ENCODE peak calls at places on chromosomes 7 and 10, in five cellular contexts. J is K562, Q is SK-N-SH, Z is HepG2, A is GM12878. L is an unnamed sample.

GRCh38 chr7:152735443-152736004 is 24.0 kb upstream of the ACTR3B start:
- DNase-seq in A (no peak), Q (peak), J (no peak), Z (no peak), L (peak)

GRCh38 chr7:69775231-69775771 is 177.0 kb downstream of the AUTS2 start:
- DNase-seq in J (no peak), A (no peak), Z (no peak), Q (no peak), L (no peak)

GRCh38 chr7:35849158-35849831 is 48.4 kb downstream of the SEPTIN7 start:
- DNase-seq in J (no peak), A (no peak), Z (no peak), Q (no peak), L (peak)

GRCh38 chr7:158229945-158230344 is 357.7 kb downstream of the PTPRN2 start:
- DNase-seq in A (no peak), Z (no peak), Q (no peak), J (no peak), L (no peak)

GRCh38 chr7:129779602-129780256 is 168.2 kb downstream of the NRF1 start:
- DNase-seq in J (peak), Z (peak), A (no peak), Q (peak), L (no peak)

GRCh38 chr10:103745264-103746247 is 109.8 kb downstream of the SH3PXD2A start:
- DNase-seq in Z (no peak), A (no peak), J (no peak), Q (no peak), L (no peak)

GRCh38 chr7:20064181-20064970 is 152.8 kb downstream of the MACC1 start:
- DNase-seq in Z (no peak), Q (no peak), J (no peak), A (no peak), L (no peak)

GRCh38 chr10:9010093-9010492 is 955.6 kb downstream of the GATA3 start:
- DNase-seq in J (no peak), Q (no peak), Z (no peak), A (no peak), L (no peak)

GRCh38 chr10:132588301-132589013 is 50.9 kb downstream of the INPP5A start:
- DNase-seq in Z (no peak), A (no peak), Q (no peak), J (no peak), L (no peak)

GRCh38 chr10:103838851-103839512 is 16.4 kb downstream of the SH3PXD2A start:
- DNase-seq in Z (no peak), Q (no peak), A (no peak), J (no peak), L (no peak)

GRCh38 chr7:135936497-135937217 is 40.5 kb downstream of the MTPN start:
- DNase-seq in Q (no peak), Z (no peak), A (no peak), J (no peak), L (no peak)

GRCh38 chr10:102809753-102810152 is 27.5 kb downstream of the CYP17A1 start:
- DNase-seq in Z (no peak), Q (no peak), A (no peak), J (no peak), L (no peak)

GRCh38 chr10:46553238-46554049 is 3.0 kb downstream of the GPRIN2 start:
- DNase-seq in Q (no peak), Z (no peak), J (no peak), A (no peak), L (no peak)

GRCh38 chr10:65358565-65358964 is 1567.3 kb upstream of the LRRTM3 start:
- DNase-seq in Z (peak), J (no peak), Q (peak), A (no peak), L (peak)

GRCh38 chr10:13788701-13789447 is 202.1 kb downstream of the PRPF18 start:
- DNase-seq in Q (no peak), A (no peak), J (no peak), Z (no peak), L (no peak)

GRCh38 chr10:124693801-124694416 is 50.3 kb downstream of the FAM53B start:
- DNase-seq in J (peak), A (no peak), Q (no peak), Z (no peak), L (no peak)

GRCh38 chr7:4134631-4135030 is 547.5 kb upstream of the FOXK1 start:
- DNase-seq in J (no peak), Q (no peak), Z (peak), A (no peak), L (no peak)

GRCh38 chr10:44506386-44506785 is 121.5 kb upstream of the CXCL12 start:
- DNase-seq in J (no peak), Q (no peak), A (no peak), Z (no peak), L (no peak)

GRCh38 chr10:75638752-75639151 is 207.3 kb downstream of the LRMDA start:
- DNase-seq in J (no peak), A (no peak), Z (no peak), Q (no peak), L (no peak)

GRCh38 chr10:75633568-75633967 is 202.1 kb downstream of the LRMDA start:
- DNase-seq in A (no peak), Q (no peak), J (no peak), Z (no peak), L (no peak)

GRCh38 chr10:75634947-75635346 is 203.5 kb downstream of the LRMDA start:
- DNase-seq in J (no peak), Q (no peak), A (no peak), Z (peak), L (no peak)

GRCh38 chr10:75630746-75631145 is 199.3 kb downstream of the LRMDA start:
- DNase-seq in J (no peak), Z (peak), Q (no peak), A (no peak), L (no peak)

DNA sequence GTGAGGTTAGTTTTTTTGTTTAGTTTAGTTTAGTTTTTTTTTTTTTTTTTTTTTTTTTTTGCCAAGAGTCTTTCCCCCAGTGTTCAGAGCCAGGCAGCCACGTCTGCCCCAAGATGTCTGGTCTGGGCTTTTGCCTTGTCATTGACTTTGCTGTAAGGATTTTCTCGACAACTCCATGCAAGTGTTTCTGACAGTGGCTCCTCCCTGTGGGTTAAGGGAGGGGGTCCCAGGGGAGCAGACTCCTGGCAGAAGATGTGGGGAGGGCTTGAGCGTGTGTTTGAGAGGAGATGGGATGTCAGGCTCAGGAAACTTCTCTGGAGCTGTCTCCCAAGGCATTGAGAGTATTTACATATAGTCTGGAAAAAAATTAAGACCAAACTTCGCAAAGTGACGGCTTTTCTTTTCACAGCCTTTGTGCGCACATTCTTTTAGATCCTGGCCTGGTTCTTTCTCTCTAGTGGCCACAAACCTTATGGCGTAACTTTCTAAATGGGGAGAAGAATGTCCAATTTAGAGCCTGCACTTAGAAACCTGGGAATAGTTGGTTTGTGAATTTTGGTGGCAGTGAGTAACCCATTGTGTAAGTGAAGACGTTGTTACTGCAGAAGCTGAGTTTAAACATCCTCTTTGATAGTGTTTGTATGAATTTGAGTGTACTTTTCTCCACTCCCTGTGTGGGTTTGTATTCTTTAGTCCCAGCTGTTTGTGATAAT is 201.5 kb downstream of the LRMDA start:
- DNase-seq in A (no peak), Z (no peak), Q (no peak), J (no peak), L (no peak)
- TF ChIP-seq FOXM1 in A (no peak), Z (no peak), Q (no peak), J (no peak), L (no peak)

DNA sequence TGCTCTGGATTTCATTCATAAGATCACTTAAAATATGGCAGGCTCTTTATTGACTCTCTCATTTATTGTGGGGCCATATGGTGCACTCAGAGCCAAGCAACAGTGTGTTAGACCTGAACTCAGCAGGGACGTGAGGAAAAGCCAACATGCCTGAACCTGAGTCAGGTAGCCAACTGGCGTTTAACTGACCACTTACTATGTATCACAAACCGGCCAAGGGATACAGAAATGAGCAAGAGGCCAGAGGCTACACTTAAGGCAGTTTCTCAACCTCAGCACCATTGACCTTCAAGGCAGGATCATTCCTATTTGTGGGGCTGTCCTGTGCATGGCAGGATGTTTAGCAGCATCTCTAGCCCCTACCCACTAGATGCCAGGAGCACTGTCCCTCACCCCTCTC is 103.5 kb upstream of the NANOS1 start:
- DNase-seq in J (no peak), Z (no peak), A (no peak), Q (no peak), L (no peak)
- TF ChIP-seq FOXM1 in J (no peak), Z (no peak), A (no peak), Q (no peak), L (no peak)

GRCh38 chr7:74284781-74285259 is 4.4 kb upstream of the CLIP2 start:
- DNase-seq in J (peak), Z (no peak), Q (no peak), A (peak), L (no peak)

GRCh38 chr7:74282748-74283459 is 6.3 kb upstream of the CLIP2 start:
- DNase-seq in Z (peak), Q (no peak), A (no peak), J (no peak), L (no peak)

GRCh38 chr7:74286131-74286530 is 3.1 kb upstream of the CLIP2 start:
- DNase-seq in A (no peak), J (peak), Z (no peak), Q (no peak), L (no peak)

GRCh38 chr7:74280985-74281384 is 8.2 kb upstream of the CLIP2 start:
- DNase-seq in Z (no peak), A (no peak), J (no peak), Q (no peak), L (no peak)

GRCh38 chr7:74283858-74284447 is 5.3 kb upstream of the CLIP2 start:
- DNase-seq in J (peak), Z (no peak), A (no peak), Q (no peak), L (no peak)
- TF ChIP-seq FOXM1 in J (no peak), Z (no peak), A (no peak), Q (no peak), L (no peak)

DNA sequence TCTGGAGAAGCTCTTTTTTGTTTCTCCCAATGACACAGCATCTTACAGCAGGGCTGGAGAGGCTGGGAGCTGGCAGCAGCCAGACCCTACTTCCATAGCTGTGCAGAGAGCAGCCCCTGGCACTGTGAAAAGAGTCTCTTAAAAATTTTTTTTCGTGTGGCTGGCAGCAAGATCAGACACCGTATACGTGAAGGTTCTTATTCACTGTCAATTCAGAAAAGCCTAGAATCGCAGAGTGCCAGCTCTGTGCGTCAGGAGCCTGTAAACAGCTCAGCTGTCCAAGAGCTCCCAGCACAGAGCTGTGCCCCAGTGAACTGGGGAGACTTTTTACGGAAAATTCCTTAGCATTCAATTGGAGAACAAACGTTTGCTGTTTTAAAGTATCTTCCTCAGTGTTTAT is 6.5 kb downstream of the BAG3 start:
- DNase-seq in J (no peak), A (no peak), Z (no peak), Q (no peak), L (no peak)
- TF ChIP-seq FOXM1 in J (no peak), A (no peak), Z (no peak), Q (no peak), L (no peak)

GRCh38 chr10:93461124-93461806 is 20.9 kb downstream of the MYOF start:
- DNase-seq in J (no peak), Z (no peak), A (no peak), Q (no peak), L (no peak)
- TF ChIP-seq FOXM1 in J (no peak), Z (no peak), A (no peak), Q (no peak), L (no peak)

GRCh38 chr10:33143160-33143728 is 185.2 kb upstream of the ITGB1 start:
- DNase-seq in J (no peak), Z (peak), A (no peak), Q (no peak), L (no peak)
- TF ChIP-seq FOXM1 in J (no peak), Z (no peak), A (no peak), Q (no peak), L (no peak)

GRCh38 chr7:67392596-67393438 is 396.2 kb downstream of the TYW1 start:
- DNase-seq in A (no peak), Z (no peak), J (no peak), Q (no peak), L (no peak)
- TF ChIP-seq FOXM1 in A (no peak), Z (no peak), J (no peak), Q (no peak), L (no peak)

GRCh38 chr10:95295031-95295755 is 4.4 kb upstream of the PDLIM1 start:
- DNase-seq in Z (no peak), Q (no peak), A (peak), J (peak), L (no peak)
- TF ChIP-seq FOXM1 in Z (no peak), Q (no peak), A (no peak), J (no peak), L (no peak)